ENCODE peak calls at places on chromosomes 5 and 9, in four cellular contexts. C, H, K and L are unnamed samples. For H3K4me1, the result is how much of the 10 kb centered on the place peaks cover.

GRCh38 chr5:34674226-34674625 is 18.1 kb downstream of the RAI14 start:
- DNase-seq in C (no peak), H (no peak), K (peak), L (no peak)

GRCh38 chr5:10555134-10555733 is 8.6 kb upstream of the ANKRD33B start:
- DNase-seq in C (no peak), H (no peak), K (peak), L (no peak)

GRCh38 chr5:138954257-138955012 is 79.3 kb upstream of the LRRTM2 start:
- DNase-seq in C (no peak), H (peak), K (no peak), L (peak)

GRCh38 chr5:40826778-40827478 is 8.1 kb downstream of the RPL37 start:
- DNase-seq in C (no peak), H (no peak), K (no peak), L (no peak)

GRCh38 chr9:133485531-133486260 is 6.8 kb upstream of the SLC2A6 start:
- DNase-seq in C (no peak), H (peak), K (no peak), L (peak)

GRCh38 chr5:64788156-64788555 is 19.4 kb downstream of the CWC27 start:
- DNase-seq in C (no peak), H (no peak), K (no peak), L (no peak)

GRCh38 chr5:54273715-54274114 is 36.7 kb downstream of the ARL15 start:
- DNase-seq in C (no peak), H (no peak), K (no peak), L (no peak)

GRCh38 chr5:107990881-107991810 is 320.4 kb upstream of the EFNA5 start:
- DNase-seq in C (no peak), H (no peak), K (no peak), L (no peak)

GRCh38 chr5:126234563-126235195 is 188.5 kb upstream of the GRAMD2B start:
- DNase-seq in C (no peak), H (no peak), K (peak), L (peak)

GRCh38 chr9:133991964-133992779 is at the start of gene VAV2:
- DNase-seq in C (peak), H (peak), K (peak), L (peak)

GRCh38 chr5:146101646-146102045 is 3.7 kb downstream of the PLAC8L1 start:
- DNase-seq in C (no peak), H (no peak), K (no peak), L (no peak)

GRCh38 chr5:116614603-116614920 is 39.9 kb upstream of the SEMA6A start:
- DNase-seq in C (no peak), H (no peak), K (no peak), L (no peak)

GRCh38 chr5:95910521-95910920 is 51.1 kb downstream of the ELL2 start:
- DNase-seq in C (no peak), H (no peak), K (no peak), L (no peak)

GRCh38 chr9:131839281-131840084 is 99.6 kb upstream of the RAPGEF1 start:
- DNase-seq in C (no peak), H (no peak), K (peak), L (no peak)

GRCh38 chr5:30676223-30676840 is 517.2 kb upstream of the CDH6 start:
- DNase-seq in C (no peak), H (no peak), K (no peak), L (no peak)

GRCh38 chr9:133109931-133110650 is 10.9 kb downstream of the RALGDS start:
- DNase-seq in C (no peak), H (peak), K (no peak), L (no peak)

GRCh38 chr5:148378670-148379069 is 5.1 kb upstream of the FBXO38 start:
- DNase-seq in C (no peak), H (no peak), K (no peak), L (no peak)

GRCh38 chr9:75788006-75788634 is 102.4 kb upstream of the PCSK5 start:
- DNase-seq in C (no peak), H (peak), K (peak), L (no peak)

GRCh38 chr9:123131258-123131657 is 97.8 kb downstream of the GPR21 start:
- DNase-seq in C (no peak), H (no peak), K (peak), L (no peak)

GRCh38 chr5:144195443-144195842 is 24.8 kb downstream of the KCTD16 start:
- DNase-seq in C (no peak), H (no peak), K (no peak), L (no peak)

GRCh38 chr9:92719028-92719647 is 45.5 kb downstream of the BICD2 start:
- DNase-seq in C (no peak), H (no peak), K (no peak), L (no peak)

GRCh38 chr5:56155085-56155484 is 78.0 kb downstream of the ANKRD55 start:
- DNase-seq in C (no peak), H (no peak), K (no peak), L (no peak)

GRCh38 chr5:125526940-125527339 is 780.5 kb upstream of the ZNF608 start:
- DNase-seq in C (no peak), H (no peak), K (peak), L (no peak)

GRCh38 chr9:128470560-128470959 is 14.8 kb downstream of the ODF2 start:
- DNase-seq in C (no peak), H (no peak), K (peak), L (no peak)

GRCh38 chr5:179549973-179550510 is 312 bp upstream of the RUFY1 start:
- DNase-seq in C (no peak), H (no peak), K (peak), L (no peak)

GRCh38 chr5:90386099-90386710 is 23.4 kb downstream of the CETN3 start:
- DNase-seq in C (no peak), H (no peak), K (peak), L (no peak)

GRCh38 chr9:126472931-126473330 is 140.8 kb upstream of the LMX1B start:
- DNase-seq in C (no peak), H (peak), K (no peak), L (no peak)

GRCh38 chr9:126474201-126474765 is 139.4 kb upstream of the LMX1B start:
- DNase-seq in C (no peak), H (no peak), K (peak), L (no peak)

GRCh38 chr9:126470251-126470993 is 143.3 kb upstream of the LMX1B start:
- DNase-seq in C (no peak), H (no peak), K (no peak), L (no peak)

GRCh38 chr9:126471084-126471611 is 142.6 kb upstream of the LMX1B start:
- DNase-seq in C (peak), H (peak), K (peak), L (no peak)

DNA sequence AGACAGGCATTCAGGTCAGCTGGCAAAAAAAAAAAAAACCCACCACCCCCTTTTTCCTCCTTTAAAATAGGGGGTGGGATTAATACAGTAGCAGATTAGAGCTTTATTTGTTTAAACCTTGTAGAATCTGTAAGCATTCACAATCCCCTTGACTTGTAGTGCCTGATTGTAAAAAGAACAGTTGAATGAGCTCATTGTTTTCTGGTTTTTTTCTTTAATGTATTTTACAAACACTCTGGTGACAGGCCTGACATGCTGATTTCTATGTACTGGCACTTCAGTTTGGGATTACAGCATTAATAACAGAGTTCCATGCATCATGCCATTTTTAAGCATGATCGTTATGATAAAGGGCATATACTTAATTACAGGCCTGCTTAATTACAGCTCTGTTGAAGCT is 141.3 kb upstream of the LMX1B start:
- DNase-seq in C (no peak), H (no peak), K (no peak), L (no peak)
- H3K9ac ChIP-seq in C (no peak), H (no peak), K (no peak), L (no peak)

GRCh38 chr9:126215486-126215885 is 111.1 kb upstream of the MVB12B start:
- DNase-seq in C (no peak), H (no peak), K (no peak), L (peak)
- H3K4me1 ChIP-seq in C (under half), H (under half), K (under half), L (under half)

DNA sequence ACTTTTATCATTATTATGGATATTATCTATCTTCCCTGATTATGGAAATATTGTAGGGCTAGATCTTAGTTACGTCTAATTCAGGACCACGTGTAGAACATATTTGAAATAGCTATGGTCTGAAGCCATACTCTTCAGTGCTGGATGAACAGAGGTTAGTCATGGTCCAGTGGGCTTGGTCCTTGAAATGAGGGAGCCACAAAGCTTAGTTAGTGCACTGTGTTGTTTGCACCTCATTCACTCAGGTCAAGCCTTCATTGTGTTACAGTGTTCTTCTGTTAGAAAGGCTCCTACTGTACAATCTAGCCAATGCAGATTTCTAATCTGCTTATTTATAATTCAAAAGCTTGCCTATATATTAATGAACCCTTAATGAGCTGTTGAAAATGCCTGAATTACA is 164.7 kb downstream of the PBX3 start:
- DNase-seq in C (no peak), H (no peak), K (peak), L (no peak)
- H3K4me3 ChIP-seq in C (no peak), H (no peak), K (no peak), L (no peak)

GRCh38 chr5:132424167-132424935 is 54.8 kb downstream of the SLC22A5 start:
- DNase-seq in C (peak), H (no peak), K (no peak), L (no peak)
- H3K9ac ChIP-seq in C (peak), H (no peak), K (no peak), L (no peak)

GRCh38 chr5:67015577-67016290 is 180.9 kb downstream of the CD180 start:
- DNase-seq in C (no peak), H (no peak), K (peak), L (no peak)
- H3K4me1 ChIP-seq in C (under half), H (under half), K (under half), L (under half)

DNA sequence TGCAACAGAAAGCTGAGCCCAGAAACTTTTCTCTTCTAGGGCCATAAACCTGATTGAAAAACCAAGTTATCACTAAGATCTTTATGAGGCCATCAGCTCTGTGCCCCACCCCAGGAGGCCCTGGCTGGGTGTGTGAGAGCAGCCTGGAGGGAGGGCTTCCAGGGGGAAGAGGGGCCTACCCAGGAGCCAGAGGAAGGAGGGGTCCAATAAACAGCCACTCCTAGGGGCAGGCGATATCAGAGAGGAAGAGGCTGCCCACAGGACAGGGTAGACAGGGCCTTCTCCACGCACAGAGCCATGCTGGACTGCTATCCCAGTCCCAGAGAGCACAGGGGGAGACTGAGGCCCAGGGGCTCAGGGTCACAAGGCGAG is 4.5 kb upstream of the CDX1 start:
- DNase-seq in C (peak), H (no peak), K (no peak), L (no peak)
- H3K4me3 ChIP-seq in C (no peak), H (no peak), K (no peak), L (no peak)

GRCh38 chr9:108053555-108054061 is 564.0 kb upstream of the KLF4 start:
- DNase-seq in C (peak), H (peak), K (peak), L (no peak)

GRCh38 chr9:108057421-108058136 is 568.0 kb upstream of the KLF4 start:
- DNase-seq in C (peak), H (no peak), K (peak), L (no peak)

GRCh38 chr9:108056805-108057386 is 567.3 kb upstream of the KLF4 start:
- DNase-seq in C (no peak), H (no peak), K (peak), L (no peak)

GRCh38 chr9:108058137-108058779 is 568.7 kb upstream of the KLF4 start:
- DNase-seq in C (no peak), H (no peak), K (no peak), L (no peak)

DNA sequence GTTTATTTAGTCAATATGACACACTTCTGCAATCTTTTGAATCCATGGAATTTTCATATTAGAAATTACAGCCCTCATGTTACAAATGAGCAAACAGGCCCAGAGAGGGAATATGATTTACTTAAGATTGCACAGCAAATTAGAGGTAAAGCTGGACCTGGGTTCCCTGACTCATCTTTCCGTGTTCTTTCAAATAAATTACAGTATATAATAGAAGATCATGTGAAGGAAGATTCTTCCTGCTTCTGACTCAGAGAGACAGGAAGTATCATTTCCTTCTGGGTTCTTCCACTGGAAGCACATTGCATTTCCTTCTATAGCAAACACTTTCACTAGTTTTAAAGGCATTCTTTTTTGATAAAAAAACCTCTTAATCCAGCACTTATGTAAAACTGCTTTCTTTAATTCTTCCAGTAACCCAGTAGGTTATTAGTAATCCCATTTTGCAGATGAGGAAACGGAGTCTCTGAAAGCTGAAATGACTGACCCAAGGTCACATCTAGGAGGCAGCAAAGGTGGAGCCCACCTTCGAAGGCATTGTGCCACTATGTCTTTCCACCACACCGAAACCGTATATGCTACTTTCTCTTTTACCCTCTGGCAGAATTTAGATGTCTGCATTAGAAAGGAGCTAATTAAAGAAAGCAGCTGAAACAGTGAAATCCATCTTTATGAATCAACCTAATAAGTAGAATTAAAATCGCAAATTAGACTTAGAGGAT is 566.7 kb upstream of the KLF4 start:
- DNase-seq in C (no peak), H (no peak), K (peak), L (no peak)
- H3K9ac ChIP-seq in C (no peak), H (no peak), K (no peak), L (no peak)